ENCODE peak calls at places on chromosome 1, in ten cellular contexts. One of them, this sample, is unnamed.

GRCh38 chr1:27522148-27522859 is 32.3 kb upstream of the WASF2 start:
- DNase-seq in body of pancreas: no peak
- DNase-seq in GM12891: no peak
- DNase-seq in tibial nerve: no peak
- DNase-seq in A549: no peak
- DNase-seq in erythroblast: no peak
- DNase-seq in IMR-90: no peak
- DNase-seq in stomach: peak
- DNase-seq in Peyer's patch: peak
- DNase-seq in ovary: no peak
- DNase-seq in this sample: peak

GRCh38 chr1:67586596-67586995 is 98.4 kb upstream of the GADD45A start:
- DNase-seq in stomach: no peak
- DNase-seq in A549: no peak
- DNase-seq in IMR-90: peak
- DNase-seq in erythroblast: no peak
- DNase-seq in Peyer's patch: no peak
- DNase-seq in body of pancreas: no peak
- DNase-seq in GM12891: no peak
- DNase-seq in ovary: no peak
- DNase-seq in tibial nerve: no peak
- DNase-seq in this sample: no peak

GRCh38 chr1:31335007-31335406 is 37.9 kb downstream of the FABP3 start:
- DNase-seq in A549: peak
- DNase-seq in Peyer's patch: no peak
- DNase-seq in ovary: no peak
- DNase-seq in tibial nerve: no peak
- DNase-seq in stomach: no peak
- DNase-seq in body of pancreas: no peak
- DNase-seq in erythroblast: peak
- DNase-seq in IMR-90: peak
- DNase-seq in GM12891: peak
- DNase-seq in this sample: no peak

GRCh38 chr1:163758977-163759670 is 437.4 kb downstream of the NUF2 start:
- DNase-seq in IMR-90: no peak
- DNase-seq in erythroblast: no peak
- DNase-seq in Peyer's patch: no peak
- DNase-seq in GM12891: no peak
- DNase-seq in A549: no peak
- DNase-seq in tibial nerve: no peak
- DNase-seq in body of pancreas: no peak
- DNase-seq in stomach: no peak
- DNase-seq in ovary: no peak
- DNase-seq in this sample: no peak

GRCh38 chr1:247681288-247681897 is 1.9 kb upstream of the OR13G1 start:
- DNase-seq in ovary: no peak
- DNase-seq in erythroblast: peak
- DNase-seq in tibial nerve: peak
- DNase-seq in A549: peak
- DNase-seq in IMR-90: peak
- DNase-seq in stomach: peak
- DNase-seq in GM12891: peak
- DNase-seq in Peyer's patch: no peak
- DNase-seq in body of pancreas: peak
- DNase-seq in this sample: no peak

GRCh38 chr1:204711103-204711946 is 25.8 kb upstream of the LRRN2 start:
- DNase-seq in IMR-90: no peak
- DNase-seq in GM12891: no peak
- DNase-seq in tibial nerve: no peak
- DNase-seq in Peyer's patch: no peak
- DNase-seq in body of pancreas: no peak
- DNase-seq in ovary: no peak
- DNase-seq in stomach: no peak
- DNase-seq in erythroblast: peak
- DNase-seq in A549: no peak
- DNase-seq in this sample: no peak

GRCh38 chr1:236009857-236010256 is 55.0 kb downstream of the NID1 start:
- DNase-seq in A549: no peak
- DNase-seq in body of pancreas: no peak
- DNase-seq in erythroblast: no peak
- DNase-seq in Peyer's patch: no peak
- DNase-seq in stomach: no peak
- DNase-seq in IMR-90: peak
- DNase-seq in GM12891: no peak
- DNase-seq in ovary: no peak
- DNase-seq in tibial nerve: no peak
- DNase-seq in this sample: no peak

GRCh38 chr1:167578935-167579521 is 25.5 kb upstream of the CREG1 start:
- DNase-seq in GM12891: no peak
- DNase-seq in erythroblast: no peak
- DNase-seq in body of pancreas: no peak
- DNase-seq in IMR-90: no peak
- DNase-seq in ovary: no peak
- DNase-seq in Peyer's patch: no peak
- DNase-seq in stomach: no peak
- DNase-seq in A549: no peak
- DNase-seq in tibial nerve: no peak
- DNase-seq in this sample: no peak

GRCh38 chr1:66371233-66372005 is 162.5 kb upstream of the SGIP1 start:
- DNase-seq in stomach: no peak
- DNase-seq in IMR-90: peak
- DNase-seq in body of pancreas: no peak
- DNase-seq in Peyer's patch: peak
- DNase-seq in GM12891: no peak
- DNase-seq in A549: no peak
- DNase-seq in erythroblast: no peak
- DNase-seq in ovary: no peak
- DNase-seq in tibial nerve: no peak
- DNase-seq in this sample: no peak

DNA sequence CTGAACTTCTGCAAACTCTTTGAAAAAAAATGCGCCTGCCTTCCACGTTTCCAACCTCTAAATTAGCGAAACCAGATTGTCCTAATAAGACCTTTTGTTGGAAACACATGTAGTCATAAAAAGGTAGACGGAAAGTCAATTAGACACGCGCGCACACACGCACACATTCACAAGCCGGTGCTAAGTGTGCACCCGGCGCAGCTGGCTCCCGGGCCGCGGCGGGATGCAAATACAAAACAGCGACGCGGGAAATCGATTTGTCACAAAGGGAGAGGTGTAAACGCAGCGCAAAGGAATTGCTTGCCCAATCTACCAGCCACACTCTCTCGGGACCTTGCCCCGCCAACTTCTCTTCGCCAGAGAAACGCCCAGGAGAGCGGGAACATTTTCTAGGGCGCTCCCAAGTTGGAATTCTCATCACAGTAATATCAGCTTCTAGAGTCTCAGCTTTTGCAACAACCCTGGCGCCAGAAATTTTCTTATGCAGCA is 4.4 kb downstream of the PRRX1 start:
- DNase-seq in ovary: no peak
- DNase-seq in Peyer's patch: no peak
- DNase-seq in erythroblast: no peak
- DNase-seq in body of pancreas: no peak
- DNase-seq in GM12891: no peak
- DNase-seq in IMR-90: no peak
- DNase-seq in stomach: no peak
- DNase-seq in A549: no peak
- DNase-seq in tibial nerve: no peak
- DNase-seq in this sample: no peak
- TF ChIP-seq POLR2A in ovary: no peak
- TF ChIP-seq POLR2A in Peyer's patch: no peak
- TF ChIP-seq POLR2A in erythroblast: no peak
- TF ChIP-seq POLR2A in body of pancreas: no peak
- TF ChIP-seq POLR2A in GM12891: no peak
- TF ChIP-seq POLR2A in IMR-90: no peak
- TF ChIP-seq POLR2A in stomach: no peak
- TF ChIP-seq POLR2A in A549: no peak
- TF ChIP-seq POLR2A in tibial nerve: no peak
- TF ChIP-seq POLR2A in this sample: no peak

GRCh38 chr1:40986328-40986783 is 6.9 kb downstream of the CTPS1 start:
- DNase-seq in A549: no peak
- DNase-seq in ovary: no peak
- DNase-seq in IMR-90: no peak
- DNase-seq in stomach: no peak
- DNase-seq in Peyer's patch: no peak
- DNase-seq in tibial nerve: no peak
- DNase-seq in body of pancreas: no peak
- DNase-seq in GM12891: no peak
- DNase-seq in erythroblast: no peak
- DNase-seq in this sample: no peak
- TF ChIP-seq POLR2A in A549: no peak
- TF ChIP-seq POLR2A in ovary: no peak
- TF ChIP-seq POLR2A in IMR-90: no peak
- TF ChIP-seq POLR2A in stomach: no peak
- TF ChIP-seq POLR2A in Peyer's patch: no peak
- TF ChIP-seq POLR2A in tibial nerve: no peak
- TF ChIP-seq POLR2A in body of pancreas: no peak
- TF ChIP-seq POLR2A in GM12891: no peak
- TF ChIP-seq POLR2A in erythroblast: no peak
- TF ChIP-seq POLR2A in this sample: no peak

DNA sequence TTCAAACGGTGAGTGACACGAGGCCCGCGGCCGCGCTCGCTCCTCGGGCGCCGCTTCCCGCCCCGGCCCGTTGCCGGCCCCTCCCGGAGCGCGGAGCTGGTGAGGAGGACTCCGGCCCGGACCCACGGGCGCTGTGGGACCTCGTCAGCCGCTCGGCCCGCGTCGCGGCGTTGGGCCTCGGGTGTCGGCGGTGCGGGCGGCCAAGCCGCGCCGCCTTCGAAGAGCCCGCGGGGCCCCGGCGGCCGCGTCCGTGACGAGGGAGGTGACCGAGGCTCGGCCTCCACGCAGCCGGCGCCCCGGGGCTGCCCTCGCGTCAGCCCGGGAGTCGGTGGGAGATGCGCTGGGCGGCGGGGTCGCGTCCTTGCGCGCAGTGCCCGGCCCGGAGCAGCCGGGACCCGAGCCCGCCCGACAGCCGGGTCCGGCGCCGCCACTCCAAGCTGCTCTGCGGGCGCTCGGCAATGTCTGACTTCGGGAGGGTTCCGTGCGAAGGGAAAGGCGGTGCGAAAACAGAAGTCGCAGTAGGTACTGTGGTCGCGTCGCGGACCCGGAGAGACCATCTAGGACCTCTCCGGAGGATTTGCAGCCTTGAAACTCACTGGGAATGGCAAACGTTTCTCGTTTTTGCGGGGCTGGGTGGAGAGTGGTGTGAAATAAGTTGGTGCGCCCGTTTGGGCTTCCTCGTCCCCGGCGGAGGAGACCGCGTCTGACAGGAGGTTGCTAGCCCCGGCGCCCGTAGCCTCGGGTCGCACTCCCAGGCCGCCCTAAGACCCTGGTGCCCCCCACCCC is 829 bp downstream of the SPEN start:
- DNase-seq in erythroblast: peak
- DNase-seq in ovary: no peak
- DNase-seq in body of pancreas: peak
- DNase-seq in stomach: peak
- DNase-seq in Peyer's patch: peak
- DNase-seq in tibial nerve: no peak
- DNase-seq in IMR-90: peak
- DNase-seq in GM12891: no peak
- DNase-seq in A549: no peak
- DNase-seq in this sample: peak
- TF ChIP-seq POLR2A in erythroblast: no peak
- TF ChIP-seq POLR2A in ovary: no peak
- TF ChIP-seq POLR2A in body of pancreas: peak
- TF ChIP-seq POLR2A in stomach: no peak
- TF ChIP-seq POLR2A in Peyer's patch: no peak
- TF ChIP-seq POLR2A in tibial nerve: no peak
- TF ChIP-seq POLR2A in IMR-90: no peak
- TF ChIP-seq POLR2A in GM12891: no peak
- TF ChIP-seq POLR2A in A549: no peak
- TF ChIP-seq POLR2A in this sample: no peak

GRCh38 chr1:156590326-156591180 is 1.0 kb upstream of the NAXE start:
- DNase-seq in A549: no peak
- DNase-seq in Peyer's patch: no peak
- DNase-seq in ovary: no peak
- DNase-seq in tibial nerve: no peak
- DNase-seq in body of pancreas: no peak
- DNase-seq in IMR-90: no peak
- DNase-seq in erythroblast: no peak
- DNase-seq in GM12891: no peak
- DNase-seq in stomach: no peak
- DNase-seq in this sample: no peak

GRCh38 chr1:156592158-156592909 is 758 bp downstream of the NAXE start:
- DNase-seq in tibial nerve: no peak
- DNase-seq in Peyer's patch: no peak
- DNase-seq in IMR-90: no peak
- DNase-seq in body of pancreas: no peak
- DNase-seq in stomach: no peak
- DNase-seq in ovary: no peak
- DNase-seq in erythroblast: no peak
- DNase-seq in GM12891: no peak
- DNase-seq in A549: no peak
- DNase-seq in this sample: no peak

GRCh38 chr1:156592910-156593732 is 1.5 kb downstream of the NAXE start:
- DNase-seq in GM12891: no peak
- DNase-seq in tibial nerve: no peak
- DNase-seq in IMR-90: no peak
- DNase-seq in Peyer's patch: no peak
- DNase-seq in body of pancreas: no peak
- DNase-seq in stomach: no peak
- DNase-seq in ovary: no peak
- DNase-seq in A549: no peak
- DNase-seq in erythroblast: no peak
- DNase-seq in this sample: no peak

GRCh38 chr1:156591181-156591431 is 470 bp upstream of the NAXE start:
- DNase-seq in tibial nerve: no peak
- DNase-seq in stomach: no peak
- DNase-seq in IMR-90: no peak
- DNase-seq in Peyer's patch: no peak
- DNase-seq in ovary: no peak
- DNase-seq in GM12891: no peak
- DNase-seq in body of pancreas: no peak
- DNase-seq in A549: no peak
- DNase-seq in erythroblast: no peak
- DNase-seq in this sample: no peak

DNA sequence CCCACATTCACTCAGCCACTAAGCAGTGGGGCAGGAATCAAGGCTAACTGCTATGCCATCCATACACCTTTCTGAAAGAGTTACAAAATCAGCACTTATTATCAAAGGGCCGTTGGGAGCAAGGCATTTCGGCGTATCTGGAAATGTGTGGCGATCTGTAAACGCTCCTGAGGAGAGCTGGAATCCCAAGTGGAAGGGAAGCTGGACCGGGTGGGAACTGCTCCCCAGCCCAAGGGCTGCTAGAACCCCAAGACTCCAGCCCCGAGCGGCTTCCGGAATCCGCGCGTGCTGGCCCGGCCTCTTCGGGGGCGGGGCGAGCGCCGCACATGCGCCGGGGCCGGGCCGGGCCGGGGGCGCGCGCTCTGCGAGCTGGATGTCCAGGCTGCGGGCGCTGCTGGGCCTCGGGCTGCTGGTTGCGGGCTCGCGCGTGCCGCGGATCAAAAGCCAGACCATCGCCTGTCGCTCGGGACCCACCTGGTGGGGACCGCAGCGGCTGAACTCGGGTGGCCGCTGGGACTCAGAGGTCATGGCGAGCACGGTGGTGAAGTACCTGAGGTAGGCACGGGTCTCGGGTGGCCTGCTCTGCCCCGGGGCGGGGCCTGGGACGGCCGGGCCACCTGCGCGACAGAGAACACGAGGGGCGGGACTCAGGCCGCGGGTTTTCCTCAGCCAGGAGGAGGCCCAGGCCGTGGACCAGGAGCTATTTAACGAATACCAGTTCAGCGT is at the start of gene NAXE:
- DNase-seq in Peyer's patch: peak
- DNase-seq in tibial nerve: peak
- DNase-seq in ovary: peak
- DNase-seq in IMR-90: peak
- DNase-seq in erythroblast: peak
- DNase-seq in A549: peak
- DNase-seq in GM12891: peak
- DNase-seq in body of pancreas: peak
- DNase-seq in stomach: peak
- DNase-seq in this sample: peak
- TF ChIP-seq POLR2A in Peyer's patch: peak
- TF ChIP-seq POLR2A in tibial nerve: peak
- TF ChIP-seq POLR2A in ovary: peak
- TF ChIP-seq POLR2A in IMR-90: peak
- TF ChIP-seq POLR2A in erythroblast: peak
- TF ChIP-seq POLR2A in A549: peak
- TF ChIP-seq POLR2A in GM12891: peak
- TF ChIP-seq POLR2A in body of pancreas: peak
- TF ChIP-seq POLR2A in stomach: no peak
- TF ChIP-seq POLR2A in this sample: no peak